ENCODE peak calls at places on chromosomes 12 and 14, in nine cellular contexts. F is neural progenitor cell, Z is IMR-90, E is transverse colon, J is right cardiac atrium, B is cardiac muscle cell, X is GM23338, P is esophagus muscularis mucosa, V is heart right ventricle. H is an unnamed sample. For H3K27me3, the result is how much of the 10 kb centered on the place peaks cover.

GRCh38 chr12:28955491-28955890 is 193.6 kb upstream of the FAR2 start:
- DNase-seq in F (no peak), Z (peak), E (no peak), J (no peak), B (no peak), X (no peak), P (no peak), V (no peak), H (no peak)

GRCh38 chr12:47725091-47725772 is at the start of gene ENDOU:
- DNase-seq in F (no peak), Z (no peak), E (no peak), J (no peak), B (no peak), X (no peak), P (no peak), V (no peak), H (peak)

GRCh38 chr12:3242199-3242863 is 165.2 kb downstream of the TSPAN9 start:
- DNase-seq in F (no peak), Z (no peak), E (peak), J (no peak), B (no peak), X (no peak), P (no peak), V (peak), H (peak)

GRCh38 chr14:40623641-40624040 is 983.0 kb upstream of the LRFN5 start:
- DNase-seq in F (no peak), Z (no peak), E (no peak), J (no peak), B (no peak), X (no peak), P (no peak), V (no peak), H (no peak)

GRCh38 chr14:80523518-80524117 is 312.3 kb upstream of the DIO2 start:
- DNase-seq in F (no peak), Z (peak), E (no peak), J (no peak), B (no peak), X (no peak), P (no peak), V (no peak), H (no peak)

GRCh38 chr12:57864811-57865751 is 18.6 kb upstream of the CTDSP2 start:
- DNase-seq in F (peak), Z (peak), E (peak), J (peak), B (peak), X (peak), P (no peak), V (peak), H (peak)

GRCh38 chr12:11805043-11805442 is 155.6 kb downstream of the ETV6 start:
- DNase-seq in F (no peak), Z (no peak), E (no peak), J (no peak), B (no peak), X (no peak), P (no peak), V (no peak), H (no peak)

GRCh38 chr12:91138337-91138905 is 27.1 kb upstream of the LUM start:
- DNase-seq in F (peak), Z (no peak), E (no peak), J (peak), B (no peak), X (peak), P (no peak), V (no peak), H (no peak)

GRCh38 chr14:22882529-22883190 is 362 bp upstream of the REM2 start:
- DNase-seq in F (peak), Z (peak), E (peak), J (no peak), B (peak), X (peak), P (no peak), V (no peak), H (no peak)

GRCh38 chr14:32460267-32460666 is 131.2 kb downstream of the AKAP6 start:
- DNase-seq in F (no peak), Z (no peak), E (no peak), J (no peak), B (no peak), X (no peak), P (no peak), V (no peak), H (no peak)

GRCh38 chr14:71709076-71709475 is 223.2 kb upstream of the RGS6 start:
- DNase-seq in F (no peak), Z (no peak), E (no peak), J (no peak), B (no peak), X (no peak), P (no peak), V (no peak), H (no peak)

GRCh38 chr12:113068312-113068935 is 11.9 kb downstream of the DTX1 start:
- DNase-seq in F (no peak), Z (no peak), E (no peak), J (no peak), B (no peak), X (no peak), P (no peak), V (no peak), H (peak)

DNA sequence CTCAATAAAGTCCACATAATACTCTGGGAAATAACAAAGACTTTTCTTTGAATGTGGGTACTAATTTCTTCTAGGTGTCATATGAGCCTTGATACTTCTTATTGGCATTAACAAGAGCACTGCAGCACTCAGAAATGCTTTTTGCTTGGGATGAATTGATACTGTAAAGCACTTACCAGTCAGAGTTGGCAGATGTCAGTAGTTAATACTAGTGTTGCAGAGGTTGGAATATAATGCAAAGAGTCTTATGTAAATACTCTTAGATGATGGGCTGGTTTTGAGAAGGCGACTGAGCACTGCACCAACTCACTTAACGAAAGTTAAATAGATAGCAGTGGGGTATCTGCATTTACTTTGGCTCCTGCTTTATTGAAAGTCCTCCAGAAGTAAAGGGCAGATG is 25.6 kb upstream of the MBIP start:
- DNase-seq in F (no peak), Z (no peak), E (no peak), J (no peak), B (no peak), X (no peak), P (no peak), V (no peak), H (no peak)
- H3K27me3 ChIP-seq in F (under half), Z (under half), E (under half), J (under half), B (under half), X (under half), P (under half), V (under half), H (under half)

GRCh38 chr14:105878554-105878953 is 352.2 kb downstream of the TMEM121 start:
- DNase-seq in F (no peak), Z (no peak), E (no peak), J (no peak), B (no peak), X (no peak), P (no peak), V (peak), H (peak)
- H3K27me3 ChIP-seq in F (under half), Z (under half), E (under half), J (under half), B (under half), X (under half), P (under half), V (under half), H (under half)

GRCh38 chr12:54259194-54260011 is 20.5 kb downstream of the CBX5 start:
- DNase-seq in F (peak), Z (peak), E (peak), J (peak), B (peak), X (peak), P (no peak), V (peak), H (peak)
- H3K27me3 ChIP-seq in F (under half), Z (under half), E (under half), J (under half), B (under half), X (under half), P (under half), V (under half), H (under half)

GRCh38 chr12:556498-556897 is 96.8 kb downstream of the B4GALNT3 start:
- DNase-seq in F (no peak), Z (no peak), E (no peak), J (no peak), B (no peak), X (no peak), P (no peak), V (no peak), H (no peak)
- H3K27me3 ChIP-seq in F (under half), Z (half or more), E (under half), J (under half), B (under half), X (under half), P (under half), V (under half), H (under half)

DNA sequence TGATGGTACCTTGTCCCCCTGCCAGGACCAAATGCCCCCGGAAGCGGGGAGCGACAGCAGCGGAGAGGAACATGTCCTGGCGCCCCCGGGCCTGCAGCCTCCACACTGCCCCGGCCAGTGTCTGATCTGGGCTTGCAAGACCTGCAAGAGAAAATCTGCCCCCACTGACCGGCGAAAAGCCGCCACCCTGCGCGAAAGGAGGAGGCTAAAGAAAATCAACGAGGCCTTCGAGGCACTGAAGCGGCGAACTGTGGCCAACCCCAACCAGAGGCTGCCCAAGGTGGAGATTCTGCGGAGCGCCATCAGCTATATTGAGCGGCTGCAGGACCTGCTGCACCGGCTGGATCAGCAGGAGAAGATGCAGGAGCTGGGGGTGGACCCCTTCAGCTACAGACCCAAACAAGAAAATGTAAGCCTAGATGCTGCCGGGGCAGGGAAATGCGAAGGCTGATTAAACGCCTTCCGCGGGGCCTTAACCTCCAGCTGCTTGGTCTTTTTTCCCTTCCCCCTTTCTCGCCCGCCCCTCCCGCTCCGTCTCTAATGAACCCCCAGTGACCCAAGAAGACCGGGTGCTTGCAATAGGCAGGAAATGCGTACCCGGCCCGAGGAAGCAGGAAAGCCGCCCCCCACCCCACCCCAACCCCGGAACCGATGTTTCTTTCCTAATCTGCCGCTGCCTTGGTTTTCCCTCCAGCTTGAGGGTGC is 548 bp downstream of the MYF6 start:
- DNase-seq in F (peak), Z (no peak), E (no peak), J (no peak), B (no peak), X (peak), P (no peak), V (no peak), H (no peak)
- H3K27me3 ChIP-seq in F (half or more), Z (under half), E (under half), J (under half), B (half or more), X (half or more), P (under half), V (under half), H (under half)